ENCODE peak calls at places on chromosomes 4 and X, in six cellular contexts. I is cardiac muscle cell, R is neural progenitor cell, T is K562, Y is tibial nerve, H is fibroblast of the aortic adventitia. X is an unnamed sample.

GRCh38 chr4:177292171-177292570 is 17.5 kb upstream of the NEIL3 start:
- DNase-seq in I (no peak), H (no peak), T (no peak), Y (no peak), R (no peak), X (no peak)

GRCh38 chrX:97126020-97126419 is 242.3 kb downstream of the RPA4 start:
- DNase-seq in T (no peak), H (peak), Y (no peak), I (no peak), R (no peak), X (no peak)

GRCh38 chrX:18719852-18720251 is 12.4 kb downstream of the PPEF1 start:
- DNase-seq in I (no peak), R (no peak), H (no peak), Y (no peak), T (no peak), X (no peak)

GRCh38 chr4:120130786-120131185 is 64.1 kb upstream of the MAD2L1 start:
- DNase-seq in I (no peak), Y (no peak), R (no peak), T (no peak), H (no peak), X (no peak)

GRCh38 chr4:90112715-90113114 is 14.5 kb upstream of the CCSER1 start:
- DNase-seq in R (no peak), H (no peak), Y (no peak), T (no peak), I (no peak), X (no peak)

GRCh38 chr4:1011022-1011694 is at the start of gene FGFRL1:
- DNase-seq in H (peak), I (peak), T (peak), R (peak), Y (peak), X (peak)

GRCh38 chrX:39613508-39613921 is 484.2 kb downstream of the BCOR start:
- DNase-seq in R (peak), I (peak), Y (peak), H (no peak), T (no peak), X (no peak)

GRCh38 chr4:25863347-25863784 is 578 bp upstream of the SEL1L3 start:
- DNase-seq in T (no peak), H (no peak), R (peak), I (peak), Y (no peak), X (no peak)

GRCh38 chr4:105548483-105548882 is 3.9 kb upstream of the ARHGEF38 start:
- DNase-seq in I (no peak), R (peak), Y (no peak), T (no peak), H (no peak), X (no peak)

GRCh38 chr4:38980903-38981676 is 51.1 kb downstream of the TMEM156 start:
- DNase-seq in H (peak), Y (no peak), R (no peak), I (no peak), T (no peak), X (no peak)

GRCh38 chrX:46599051-46599560 is 25.5 kb downstream of the CHST7 start:
- DNase-seq in T (no peak), H (no peak), Y (no peak), R (no peak), I (no peak), X (no peak)

GRCh38 chr4:132169660-132170059 is 979.4 kb upstream of the PCDH10 start:
- DNase-seq in Y (no peak), I (no peak), T (no peak), R (peak), H (no peak), X (no peak)

GRCh38 chr4:11480683-11481082 is 52.0 kb upstream of the HS3ST1 start:
- DNase-seq in T (no peak), R (no peak), Y (peak), H (peak), I (no peak), X (peak)

GRCh38 chr4:74123065-74123728 is 24.2 kb upstream of the CXCL2 start:
- DNase-seq in H (peak), Y (no peak), I (no peak), R (no peak), T (no peak), X (no peak)

GRCh38 chr4:5122114-5122513 is 70.8 kb downstream of the STK32B start:
- DNase-seq in I (no peak), R (no peak), T (no peak), H (no peak), Y (no peak), X (no peak)

GRCh38 chr4:10084651-10085320 is 31.8 kb downstream of the WDR1 start:
- DNase-seq in H (no peak), Y (no peak), R (no peak), T (no peak), I (no peak), X (no peak)

GRCh38 chr4:79211490-79211889 is 114.4 kb downstream of the NAA11 start:
- DNase-seq in R (no peak), T (no peak), H (no peak), Y (no peak), I (no peak), X (no peak)

GRCh38 chrX:39726810-39727209 is 370.9 kb downstream of the BCOR start:
- DNase-seq in I (no peak), Y (no peak), T (peak), R (no peak), H (peak), X (no peak)

GRCh38 chrX:152177052-152177451 is 38.7 kb upstream of the MAGEA10 start:
- DNase-seq in I (no peak), R (no peak), Y (no peak), T (peak), H (no peak), X (no peak)

GRCh38 chrX:72539822-72540221 is 32.8 kb downstream of the HDAC8 start:
- DNase-seq in H (peak), T (no peak), I (peak), R (peak), Y (no peak), X (no peak)

GRCh38 chr4:37977471-37978452 is 17.6 kb downstream of the PTTG2 start:
- DNase-seq in H (peak), R (peak), T (peak), Y (peak), I (peak), X (peak)

GRCh38 chr4:14515556-14515955 is 486.7 kb upstream of the CPEB2 start:
- DNase-seq in H (no peak), I (no peak), R (no peak), Y (no peak), T (no peak), X (no peak)

GRCh38 chrX:80430826-80431501 is 10.7 kb downstream of the TENT5D start:
- DNase-seq in H (peak), Y (peak), R (peak), I (no peak), T (peak), X (peak)

GRCh38 chr4:74715731-74716435 is 78.4 kb downstream of the BTC start:
- DNase-seq in H (no peak), T (no peak), Y (no peak), R (no peak), I (no peak), X (no peak)

GRCh38 chr4:183698909-183699308 is 39.8 kb downstream of the TRAPPC11 start:
- DNase-seq in H (no peak), T (no peak), I (no peak), Y (no peak), R (no peak), X (no peak)
- H3K4me3 ChIP-seq in H (no peak), T (no peak), I (no peak), Y (no peak), R (no peak), X (no peak)

DNA sequence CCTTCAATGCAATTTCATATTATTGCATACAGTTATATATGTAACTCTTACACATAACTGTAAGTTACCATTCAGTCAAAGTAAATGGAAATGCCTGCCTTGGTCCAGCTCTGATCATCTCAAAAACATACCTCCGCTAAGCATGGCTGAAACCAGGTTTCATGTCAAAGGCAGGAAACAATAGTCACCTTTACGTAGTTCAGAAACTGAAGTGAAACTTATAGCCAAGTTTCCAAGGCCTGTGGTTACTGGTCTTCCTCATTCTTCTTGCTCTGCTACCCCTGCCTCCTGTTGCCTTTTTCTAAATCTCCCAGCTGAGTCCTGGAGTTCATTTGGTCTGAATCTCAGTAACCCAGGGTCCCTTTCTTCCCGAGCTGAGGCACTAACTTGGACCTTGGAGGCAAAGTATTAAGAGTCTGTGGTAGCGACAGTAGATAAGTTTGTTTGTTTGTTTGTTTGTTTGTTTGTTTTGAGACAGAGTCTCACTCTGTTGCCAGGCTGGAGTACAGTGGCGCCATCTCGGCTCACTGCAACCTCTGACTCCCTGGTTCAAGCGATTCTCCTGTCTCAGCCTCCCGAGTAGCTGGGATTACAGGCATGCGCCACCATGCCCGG is 30.8 kb downstream of the DAPP1 start:
- DNase-seq in H (no peak), T (no peak), I (no peak), R (no peak), Y (no peak), X (no peak)
- H3K4me3 ChIP-seq in H (no peak), T (no peak), I (no peak), R (no peak), Y (no peak), X (no peak)

GRCh38 chrX:47649781-47650163 is 591 bp downstream of the ELK1 start:
- DNase-seq in R (no peak), T (no peak), Y (no peak), H (no peak), I (no peak), X (no peak)
- H3K4me3 ChIP-seq in R (peak), T (peak), Y (peak), H (peak), I (peak), X (peak)

GRCh38 chrX:38221391-38221929 is 789 bp upstream of the SRPX start:
- DNase-seq in T (no peak), R (no peak), Y (no peak), H (no peak), I (no peak), X (no peak)

GRCh38 chrX:38220024-38220935 is at the start of gene SRPX:
- DNase-seq in R (peak), Y (peak), I (peak), T (peak), H (peak), X (no peak)

GRCh38 chrX:38220936-38221386 is 290 bp upstream of the SRPX start:
- DNase-seq in R (no peak), H (peak), Y (no peak), T (no peak), I (no peak), X (no peak)

GRCh38 chrX:38224160-38224559 is 3.5 kb upstream of the SRPX start:
- DNase-seq in T (no peak), H (no peak), Y (no peak), I (no peak), R (no peak), X (no peak)

DNA sequence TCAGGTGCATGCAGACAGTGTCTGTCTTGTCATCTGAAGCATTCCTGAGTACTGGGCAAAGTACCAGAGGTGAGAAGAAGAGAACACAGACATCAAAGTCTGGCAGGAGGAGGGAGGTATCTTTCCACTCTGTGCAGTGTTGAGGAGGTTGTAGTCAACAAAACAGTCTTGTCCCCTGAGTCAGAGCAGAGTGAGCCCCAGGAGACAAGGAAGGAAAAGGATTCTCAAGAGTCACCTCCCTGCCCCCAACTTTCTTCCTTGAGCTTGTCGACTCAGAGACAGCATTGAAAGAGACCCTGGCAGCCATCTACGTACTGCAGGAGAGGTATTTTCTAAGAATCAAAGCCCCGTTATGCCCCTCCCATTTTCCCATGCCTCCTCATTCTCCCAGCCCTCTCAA is 4.4 kb upstream of the SRPX start:
- DNase-seq in Y (no peak), R (no peak), I (no peak), T (no peak), H (no peak), X (no peak)
- H3K4me3 ChIP-seq in Y (no peak), R (no peak), I (no peak), T (no peak), H (no peak), X (no peak)

DNA sequence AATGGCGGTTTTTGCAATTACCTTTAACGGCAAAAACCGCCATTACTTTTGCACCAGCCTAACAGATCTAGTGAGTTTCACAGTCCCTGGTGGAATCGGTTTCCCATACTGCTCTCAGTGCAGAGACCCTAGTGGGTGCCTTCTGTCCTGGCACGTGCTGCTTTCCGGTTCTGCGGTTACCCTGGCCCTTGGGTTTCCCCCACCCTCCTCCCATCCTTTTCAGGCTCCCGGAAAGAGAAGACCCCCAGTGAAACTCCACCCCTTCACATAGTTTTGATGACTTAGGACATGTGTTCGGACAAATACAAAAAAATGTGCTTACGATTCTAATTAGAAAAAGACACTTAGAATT is 36.9 kb downstream of the NLGN3 start:
- DNase-seq in T (peak), Y (peak), H (no peak), R (peak), I (peak), X (peak)
- H3K4me3 ChIP-seq in T (peak), Y (peak), H (peak), R (peak), I (peak), X (peak)

GRCh38 chrX:2697306-2697705 is 6.2 kb downstream of the CD99 start:
- DNase-seq in Y (no peak), H (peak), I (no peak), T (no peak), R (no peak), X (no peak)
- H3K4me3 ChIP-seq in Y (no peak), H (peak), I (no peak), T (no peak), R (no peak), X (peak)

DNA sequence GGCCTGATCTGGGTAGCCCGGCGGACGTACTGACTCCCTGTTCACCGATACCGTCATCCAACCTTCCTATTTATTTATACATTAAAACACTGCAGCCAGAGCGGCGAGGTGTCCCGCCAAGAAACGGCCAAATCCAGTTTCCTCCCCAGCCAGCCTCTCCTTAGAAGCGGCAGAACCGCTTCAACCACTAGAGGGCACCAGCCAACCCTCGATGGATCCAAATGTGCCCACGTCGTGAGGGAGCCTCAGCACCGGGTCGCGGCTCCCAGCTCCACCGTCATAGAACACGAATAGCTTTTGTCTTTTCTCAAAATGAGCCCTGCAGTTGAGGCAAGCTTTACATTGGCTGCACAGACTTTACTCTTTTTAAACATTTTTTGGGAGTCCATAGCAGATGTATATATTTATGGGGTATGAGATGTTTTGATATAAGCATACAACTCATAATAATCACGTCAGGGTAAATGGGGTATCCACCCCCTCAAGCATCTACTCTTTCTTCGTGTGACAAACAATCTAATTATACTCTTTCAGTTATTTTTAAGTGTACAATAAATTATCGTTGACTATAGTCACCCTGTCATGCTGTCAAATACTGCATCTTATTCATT is 13.0 kb upstream of the HELT start:
- DNase-seq in T (peak), Y (peak), I (peak), R (peak), H (peak), X (peak)
- H3K4me3 ChIP-seq in T (no peak), Y (no peak), I (peak), R (peak), H (no peak), X (peak)

DNA sequence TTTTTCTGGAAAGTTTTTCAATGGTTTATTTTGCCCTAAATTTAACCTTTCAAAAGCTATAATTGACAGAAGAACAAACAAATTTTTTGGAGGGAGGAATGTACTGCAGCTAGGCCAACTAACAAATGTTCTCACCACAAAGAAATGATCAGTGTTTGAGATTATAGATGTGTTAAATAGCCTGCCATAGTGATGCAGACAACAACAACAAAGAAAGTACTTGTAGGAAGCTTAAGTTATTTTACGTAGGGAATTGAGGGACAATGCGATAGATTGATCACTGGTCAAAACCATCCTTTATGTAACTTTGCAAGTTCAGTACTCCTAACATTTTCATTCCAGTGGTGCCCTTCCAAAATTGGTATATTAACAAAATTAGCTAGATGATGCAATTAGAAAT is 340.4 kb downstream of the SH3BGRL start:
- DNase-seq in H (no peak), T (no peak), Y (no peak), R (no peak), I (no peak), X (no peak)
- H3K4me3 ChIP-seq in H (no peak), T (no peak), Y (no peak), R (no peak), I (no peak), X (no peak)

GRCh38 chr4:40265910-40266274 is 69.1 kb downstream of the RHOH start:
- DNase-seq in I (no peak), T (no peak), H (no peak), Y (no peak), R (no peak), X (no peak)
- H3K4me3 ChIP-seq in I (no peak), T (no peak), H (no peak), Y (no peak), R (no peak), X (no peak)

GRCh38 chr4:6746721-6747689 is 31.0 kb downstream of the BLOC1S4 start:
- DNase-seq in I (no peak), T (no peak), H (peak), R (no peak), Y (no peak), X (no peak)
- H3K4me3 ChIP-seq in I (no peak), T (no peak), H (no peak), R (no peak), Y (no peak), X (no peak)